ENCODE peak calls at places on chromosomes 7 and 10, in seven cellular contexts. F is psoas muscle, J is GM23338, Q is ovary, G is left ventricle myocardium inferior, N is esophagus muscularis mucosa, B is colonic mucosa. U is an unnamed sample. For H3K27me3, the result is how much of the 10 kb centered on the place peaks cover.

GRCh38 chr7:137742051-137742450 is 104.7 kb downstream of the DGKI start:
- DNase-seq in F (no peak), J (no peak), Q (no peak), G (no peak), N (no peak), B (no peak), U (no peak)

GRCh38 chr7:45026013-45026412 is 26.0 kb downstream of the CCM2 start:
- DNase-seq in F (no peak), J (no peak), Q (no peak), G (no peak), N (no peak), B (no peak), U (no peak)

GRCh38 chr10:58570979-58571378 is 58.3 kb downstream of the BICC1 start:
- DNase-seq in F (no peak), J (no peak), Q (no peak), G (no peak), N (no peak), B (no peak), U (no peak)

GRCh38 chr10:124105045-124105444 is 11.6 kb upstream of the CHST15 start:
- DNase-seq in F (no peak), J (no peak), Q (no peak), G (no peak), N (no peak), B (no peak), U (no peak)

GRCh38 chr7:80941206-80941758 is 22.4 kb upstream of the SEMA3C start:
- DNase-seq in F (no peak), J (no peak), Q (no peak), G (no peak), N (no peak), B (no peak), U (no peak)

GRCh38 chr7:94431203-94431602 is 36.5 kb downstream of the COL1A2 start:
- DNase-seq in F (no peak), J (no peak), Q (no peak), G (no peak), N (no peak), B (no peak), U (no peak)

GRCh38 chr10:1057106-1057657 is 997 bp downstream of the WDR37 start:
- DNase-seq in F (no peak), J (peak), Q (no peak), G (peak), N (no peak), B (no peak), U (no peak)

GRCh38 chr7:29014725-29015124 is 56.6 kb upstream of the TRIL start:
- DNase-seq in F (no peak), J (no peak), Q (no peak), G (no peak), N (peak), B (no peak), U (no peak)

GRCh38 chr10:129690248-129691070 is 223.4 kb downstream of the MGMT start:
- DNase-seq in F (no peak), J (no peak), Q (no peak), G (no peak), N (no peak), B (no peak), U (peak)

GRCh38 chr7:111855161-111855841 is 293.0 kb upstream of the IMMP2L start:
- DNase-seq in F (no peak), J (peak), Q (no peak), G (no peak), N (peak), B (peak), U (no peak)

DNA sequence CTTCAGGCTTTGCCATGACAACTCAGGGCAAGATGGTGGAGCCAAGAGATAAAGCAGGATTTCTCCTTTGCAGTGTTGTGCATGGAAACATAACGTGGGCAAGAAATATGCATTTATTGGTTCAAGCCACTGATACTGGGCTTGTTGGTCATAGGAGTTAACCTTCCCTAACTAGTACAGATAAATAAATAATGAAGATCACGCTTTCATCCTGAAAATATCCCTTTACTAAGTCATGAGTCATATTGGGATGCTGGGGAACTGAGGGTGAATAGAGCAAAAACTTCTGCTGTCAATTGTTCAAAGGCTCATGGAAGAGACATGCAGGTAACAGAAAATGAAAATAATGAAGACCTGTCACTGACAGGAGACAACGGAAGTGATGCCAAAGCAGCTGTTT is 55.5 kb downstream of the TES start:
- DNase-seq in F (no peak), J (no peak), Q (no peak), G (no peak), N (no peak), B (no peak), U (no peak)
- H3K27me3 ChIP-seq in F (under half), J (under half), Q (under half), G (under half), N (under half), B (under half), U (under half)

GRCh38 chr7:54546986-54547314 is 4.8 kb downstream of the VSTM2A start:
- DNase-seq in F (no peak), J (no peak), Q (no peak), G (no peak), N (no peak), B (no peak), U (no peak)

GRCh38 chr7:54544356-54545240 is 2.4 kb downstream of the VSTM2A start:
- DNase-seq in F (no peak), J (peak), Q (no peak), G (no peak), N (no peak), B (no peak), U (no peak)

GRCh38 chr7:54542920-54543539 is 855 bp downstream of the VSTM2A start:
- DNase-seq in F (no peak), J (peak), Q (no peak), G (no peak), N (no peak), B (no peak), U (no peak)

GRCh38 chr7:54545241-54545563 is 3.0 kb downstream of the VSTM2A start:
- DNase-seq in F (no peak), J (no peak), Q (no peak), G (no peak), N (no peak), B (no peak), U (no peak)

DNA sequence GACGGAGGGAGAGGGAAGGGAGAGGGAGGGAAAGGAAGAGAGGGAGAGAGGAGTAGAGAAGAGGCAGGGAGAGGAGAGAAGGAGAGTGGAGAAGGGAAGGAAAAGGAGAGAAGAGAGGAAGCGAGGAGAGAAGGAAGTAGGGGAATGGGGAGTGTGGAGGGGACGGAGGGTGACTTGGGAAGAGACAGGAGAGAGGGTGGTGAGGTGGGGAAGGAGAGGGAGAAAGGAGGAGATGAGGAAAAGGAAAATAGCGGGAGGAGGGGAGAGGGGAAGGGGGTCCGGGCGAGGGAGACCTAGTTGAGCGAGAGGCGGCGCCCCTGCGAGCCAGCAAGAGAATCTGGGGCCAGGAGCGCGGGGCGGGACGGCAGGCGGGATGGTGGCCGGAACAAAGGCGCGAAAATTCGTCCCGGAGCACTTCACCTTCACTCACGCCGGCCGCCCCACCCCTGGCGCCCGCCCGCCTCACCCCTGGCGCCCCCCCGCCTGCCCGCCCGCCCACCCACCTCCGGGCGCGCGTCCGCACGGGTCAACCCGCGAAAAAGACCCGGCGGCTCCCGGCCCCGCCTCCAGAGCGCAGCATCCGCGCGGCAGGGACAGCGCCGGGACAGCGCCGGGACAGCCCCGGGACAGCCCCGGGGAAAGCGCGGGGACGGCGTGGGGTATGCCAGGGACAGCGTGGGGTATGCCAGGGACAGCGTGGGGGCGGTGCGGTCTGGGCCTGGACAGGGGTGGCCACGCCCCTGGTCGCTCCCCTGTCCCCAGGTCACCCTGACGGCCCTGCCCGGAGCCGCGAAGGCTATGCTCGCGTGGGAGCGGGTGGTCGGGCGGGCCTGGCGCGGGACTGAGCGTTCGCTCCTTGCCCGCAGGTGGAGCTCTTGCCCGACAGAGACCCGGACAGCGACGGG is 4.2 kb downstream of the VSTM2A start:
- DNase-seq in F (no peak), J (peak), Q (no peak), G (no peak), N (no peak), B (no peak), U (no peak)
- TF ChIP-seq CTCF in F (no peak), J (peak), Q (no peak), G (no peak), N (no peak), B (no peak), U (no peak)

DNA sequence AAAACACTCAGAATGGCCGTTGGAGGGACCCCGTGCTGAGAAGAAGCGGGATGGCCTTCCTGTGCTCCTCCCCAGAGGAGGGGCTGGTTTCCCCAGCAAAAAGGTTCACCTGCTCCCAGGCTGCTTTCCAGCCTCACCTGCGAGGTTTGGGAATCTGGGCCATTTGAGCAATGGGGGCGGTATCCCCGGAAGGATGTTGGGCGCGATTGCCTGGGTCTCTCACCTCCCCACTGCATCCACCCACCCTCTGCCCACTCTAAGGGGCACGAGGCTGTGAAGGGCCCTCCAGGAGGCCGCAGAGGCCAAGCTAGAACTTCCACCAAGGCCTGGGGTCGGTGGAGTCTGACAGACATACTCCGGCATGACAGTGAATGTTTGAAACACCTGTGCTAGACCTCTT is 147.6 kb downstream of the PAXIP1 start:
- DNase-seq in F (no peak), J (no peak), Q (no peak), G (no peak), N (no peak), B (no peak), U (no peak)
- H3K27me3 ChIP-seq in F (under half), J (under half), Q (under half), G (half or more), N (under half), B (under half), U (under half)

DNA sequence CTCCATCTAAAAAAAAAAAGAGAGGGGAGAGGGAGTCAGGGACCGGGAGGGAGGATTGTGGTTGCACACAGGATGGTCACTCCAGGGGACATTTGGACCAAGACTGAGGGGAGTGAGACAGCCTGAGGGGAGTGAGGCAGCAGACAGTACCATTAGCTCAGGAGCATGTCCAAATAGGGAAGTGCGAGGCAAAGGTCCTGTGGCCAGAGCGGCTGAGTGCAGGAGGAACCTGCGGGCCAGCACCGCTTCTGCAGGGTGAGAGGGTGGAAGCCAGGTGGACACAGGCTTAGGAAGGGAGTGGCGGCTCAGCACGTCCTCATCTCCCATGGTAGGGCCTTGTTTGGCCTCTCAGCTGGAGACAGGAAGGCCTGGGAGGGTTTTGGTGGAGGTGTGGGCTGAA is 48.9 kb upstream of the PFKFB3 start:
- DNase-seq in F (no peak), J (no peak), Q (no peak), G (no peak), N (no peak), B (no peak), U (no peak)
- TF ChIP-seq CTCF in F (no peak), J (no peak), Q (no peak), G (no peak), N (no peak), B (no peak), U (no peak)

DNA sequence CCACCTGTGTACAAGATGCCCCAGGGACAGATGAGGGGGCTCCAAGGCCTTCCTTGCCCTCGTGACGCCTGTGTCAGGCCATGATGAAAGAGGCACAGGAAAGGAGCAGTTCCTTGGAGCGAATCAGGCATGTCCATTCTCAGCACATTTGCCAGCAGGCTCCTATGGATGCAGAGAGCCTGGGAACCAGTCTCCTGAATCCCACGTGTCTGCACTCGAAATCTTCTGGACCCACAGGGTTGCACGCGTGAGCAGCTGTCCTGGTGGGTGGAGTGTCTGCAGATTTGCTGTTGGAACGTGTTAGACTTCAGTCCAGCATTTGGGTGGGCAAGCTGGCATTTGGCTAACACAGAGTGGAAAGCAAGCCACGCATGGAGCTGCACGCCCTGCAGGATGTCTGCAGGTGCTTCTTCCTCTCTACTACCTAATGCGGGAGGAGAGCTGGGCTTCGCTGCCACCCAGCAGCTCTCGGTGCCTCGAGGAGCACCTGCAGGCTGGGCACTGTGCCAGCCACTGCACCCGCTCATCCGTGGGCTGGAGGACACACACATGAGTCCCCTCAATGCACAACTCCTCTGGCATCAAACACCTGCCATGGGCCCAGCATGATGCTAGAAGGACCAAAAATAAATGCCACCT is 140.7 kb downstream of the PAXIP1 start:
- DNase-seq in F (no peak), J (no peak), Q (no peak), G (no peak), N (no peak), B (no peak), U (no peak)
- H3K27me3 ChIP-seq in F (under half), J (under half), Q (under half), G (half or more), N (under half), B (under half), U (under half)

GRCh38 chr7:113404245-113404644 is 285.9 kb upstream of the SMIM30 start:
- DNase-seq in F (no peak), J (peak), Q (no peak), G (no peak), N (no peak), B (no peak), U (no peak)

GRCh38 chr7:113410791-113411190 is 292.4 kb upstream of the SMIM30 start:
- DNase-seq in F (no peak), J (no peak), Q (no peak), G (no peak), N (no peak), B (no peak), U (no peak)

GRCh38 chr7:113408999-113409398 is 290.6 kb upstream of the SMIM30 start:
- DNase-seq in F (no peak), J (no peak), Q (no peak), G (no peak), N (no peak), B (no peak), U (no peak)

GRCh38 chr7:113402005-113402404 is 283.7 kb upstream of the SMIM30 start:
- DNase-seq in F (no peak), J (no peak), Q (no peak), G (no peak), N (no peak), B (no peak), U (no peak)

GRCh38 chr7:113405296-113406056 is 287.1 kb upstream of the SMIM30 start:
- DNase-seq in F (no peak), J (peak), Q (no peak), G (no peak), N (no peak), B (no peak), U (no peak)
- TF ChIP-seq CTCF in F (no peak), J (peak), Q (no peak), G (no peak), N (no peak), B (no peak), U (no peak)

GRCh38 chr10:133085251-133086125 is 2.2 kb upstream of the ADGRA1 start:
- DNase-seq in F (no peak), J (no peak), Q (no peak), G (no peak), N (no peak), B (no peak), U (no peak)
- H3K27me3 ChIP-seq in F (under half), J (under half), Q (under half), G (half or more), N (half or more), B (under half), U (under half)